ENCODE peak calls at places on chromosome 18, in ten cellular contexts. H is activated CD8-positive, alpha-beta memory T cell treated with anti-CD3 and anti-CD28 coated beads, Interleukin-2, amount 10 ng/mL, durations not matched to agents 7 days and 5 days; M is colonic mucosa; K is HTR-8/SVneo; Q is activated CD4-positive, alpha-beta T cell treated with anti-CD3 and anti-CD28 coated beads, Interleukin-2, amount 10 ng/mL, durations not matched to agents 7 days and 5 days; J is GM03348; Y is prostate gland; C is HEK293T; G is right cardiac atrium; V is NCI-H2081. P is an unnamed sample.

GRCh38 chr18:62634471-62634870 is 80.9 kb upstream of the PHLPP1 start:
- DNase-seq in H (no peak), M (no peak), K (no peak), Q (no peak), J (peak), Y (no peak), C (no peak), G (no peak), V (no peak), P (no peak)

GRCh38 chr18:55323051-55323994 is 264.7 kb downstream of the TCF4 start:
- DNase-seq in H (no peak), M (no peak), K (no peak), Q (no peak), J (peak), Y (no peak), C (no peak), G (no peak), V (peak), P (no peak)

GRCh38 chr18:55577812-55578539 is 10.0 kb downstream of the TCF4 start:
- DNase-seq in H (no peak), M (no peak), K (no peak), Q (no peak), J (no peak), Y (no peak), C (no peak), G (no peak), V (no peak), P (no peak)

GRCh38 chr18:79687806-79688205 is 8.2 kb downstream of the CTDP1 start:
- DNase-seq in H (no peak), M (no peak), K (no peak), Q (no peak), J (no peak), Y (no peak), C (no peak), G (no peak), V (no peak), P (no peak)

GRCh38 chr18:2304378-2305175 is 266.7 kb downstream of the METTL4 start:
- DNase-seq in H (no peak), M (no peak), K (peak), Q (no peak), J (no peak), Y (no peak), C (no peak), G (no peak), V (no peak), P (no peak)

GRCh38 chr18:48313803-48314202 is 95.4 kb downstream of the ZBTB7C start:
- DNase-seq in H (no peak), M (no peak), K (no peak), Q (no peak), J (no peak), Y (no peak), C (no peak), G (no peak), V (no peak), P (no peak)

GRCh38 chr18:54802178-54802577 is 26.1 kb upstream of the RAB27B start:
- DNase-seq in H (no peak), M (no peak), K (no peak), Q (no peak), J (no peak), Y (no peak), C (no peak), G (no peak), V (no peak), P (no peak)

GRCh38 chr18:78659748-78660147 is 319.9 kb upstream of the SALL3 start:
- DNase-seq in H (no peak), M (no peak), K (no peak), Q (no peak), J (no peak), Y (peak), C (peak), G (no peak), V (peak), P (no peak)

GRCh38 chr18:45738660-45739059 is 14.7 kb downstream of the SLC14A1 start:
- DNase-seq in H (no peak), M (no peak), K (no peak), Q (no peak), J (no peak), Y (no peak), C (no peak), G (no peak), V (no peak), P (no peak)

GRCh38 chr18:11175266-11175947 is 26.0 kb upstream of the PIEZO2 start:
- DNase-seq in H (no peak), M (no peak), K (no peak), Q (no peak), J (peak), Y (no peak), C (no peak), G (no peak), V (no peak), P (no peak)

GRCh38 chr18:47953471-47953931 is 23.0 kb upstream of the SMAD2 start:
- DNase-seq in H (peak), M (peak), K (no peak), Q (peak), J (peak), Y (peak), C (no peak), G (peak), V (no peak), P (no peak)

GRCh38 chr18:26252411-26252810 is 26.2 kb downstream of the TAF4B start:
- DNase-seq in H (no peak), M (no peak), K (no peak), Q (no peak), J (no peak), Y (no peak), C (no peak), G (no peak), V (no peak), P (no peak)

GRCh38 chr18:5961828-5962150 is 66.5 kb upstream of the TMEM200C start:
- DNase-seq in H (no peak), M (no peak), K (no peak), Q (no peak), J (no peak), Y (no peak), C (no peak), G (no peak), V (no peak), P (no peak)

GRCh38 chr18:26710460-26711096 is 154.9 kb downstream of the AQP4 start:
- DNase-seq in H (peak), M (no peak), K (no peak), Q (peak), J (no peak), Y (no peak), C (no peak), G (no peak), V (no peak), P (no peak)

P was measured in naive thymus-derived CD4-positive, alpha-beta T cell.